ENCODE peak calls at places on chromosome 6, in four cellular contexts. O is psoas muscle, Z is uterus, C is Peyer's patch. U is an unnamed sample.

GRCh38 chr6:73631849-73632248 is 21.9 kb downstream of the SLC17A5 start:
- DNase-seq in C (no peak), Z (no peak), O (no peak), U (no peak)

GRCh38 chr6:20909621-20910020 is 375.4 kb downstream of the CDKAL1 start:
- DNase-seq in C (no peak), O (no peak), Z (no peak), U (no peak)

GRCh38 chr6:37347177-37348145 is 6.3 kb upstream of the RNF8 start:
- DNase-seq in Z (no peak), O (no peak), C (no peak), U (no peak)

GRCh38 chr6:123965894-123966293 is 162.2 kb downstream of the NKAIN2 start:
- DNase-seq in C (no peak), Z (no peak), O (no peak), U (no peak)

GRCh38 chr6:116695398-116695797 is 14.4 kb downstream of the KPNA5 start:
- DNase-seq in O (no peak), Z (no peak), C (no peak), U (no peak)

GRCh38 chr6:19822134-19822533 is 15.0 kb upstream of the ID4 start:
- DNase-seq in C (no peak), Z (no peak), O (no peak), U (no peak)

GRCh38 chr6:15399651-15400470 is 154.0 kb downstream of the JARID2 start:
- DNase-seq in Z (peak; percentile 76), C (no peak), O (peak; percentile 72), U (peak; percentile 78)

GRCh38 chr6:129517288-129517687 is 192.7 kb downstream of the ARHGAP18 start:
- DNase-seq in C (no peak), O (no peak), Z (no peak), U (no peak)

GRCh38 chr6:135145509-135145865 is 35.6 kb upstream of the MYB start:
- DNase-seq in C (no peak), O (no peak), Z (no peak), U (no peak)

GRCh38 chr6:156881687-156882629 is 104.8 kb downstream of the ARID1B start:
- DNase-seq in Z (no peak), C (no peak), O (no peak), U (no peak)

GRCh38 chr6:163249651-163250101 is 164.8 kb upstream of the QKI start:
- DNase-seq in O (no peak), Z (no peak), C (no peak), U (no peak)

GRCh38 chr6:150527100-150527499 is 72.6 kb upstream of the PLEKHG1 start:
- DNase-seq in Z (peak; percentile 45), C (no peak), O (no peak), U (no peak)

GRCh38 chr6:33747823-33748222 is 1.1 kb upstream of the IP6K3 start:
- DNase-seq in O (no peak), Z (no peak), C (no peak), U (no peak)

GRCh38 chr6:33744895-33745546 is 1.7 kb downstream of the IP6K3 start:
- DNase-seq in C (peak; percentile 68), O (no peak), Z (peak; percentile 40), U (no peak)

GRCh38 chr6:33746036-33746600 is 587 bp downstream of the IP6K3 start:
- DNase-seq in O (peak; percentile 86), C (no peak), Z (peak; percentile 70), U (peak; percentile 86)

GRCh38 chr6:33745558-33745957 is 1.1 kb downstream of the IP6K3 start:
- DNase-seq in Z (no peak), C (no peak), O (no peak), U (no peak)

DNA sequence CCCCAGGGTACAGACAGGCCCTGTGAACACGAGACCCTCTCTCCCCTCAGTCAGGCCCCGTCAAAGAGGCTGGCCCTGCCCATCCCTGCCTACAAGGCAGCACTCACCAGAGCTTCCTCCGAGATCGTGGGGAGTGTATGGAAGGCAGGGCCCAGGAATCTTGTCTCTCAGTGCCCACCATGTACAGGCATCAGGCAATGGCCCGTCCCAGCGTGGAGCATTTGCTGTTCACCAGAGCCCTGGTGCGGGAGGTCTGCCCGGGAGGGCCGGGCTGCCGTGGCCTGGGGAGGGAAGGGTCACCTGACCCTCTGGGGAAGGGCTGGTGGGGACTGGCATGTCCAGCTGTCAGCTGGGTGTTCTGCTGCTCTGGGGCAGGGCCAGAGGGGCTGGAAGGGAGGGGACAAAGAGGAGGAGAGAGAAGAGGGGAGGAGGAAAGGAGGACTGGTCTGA is at the start of gene IP6K3:
- DNase-seq in C (no peak), O (peak; percentile 85), Z (peak; percentile 47), U (peak; percentile 78)
- H3K4me3 ChIP-seq in C (peak within 1 kb of the TSS; percentile 12), O (peak within 1 kb of the TSS; percentile 72), Z (peak within 1 kb of the TSS; percentile 16), U (peak within 1 kb of the TSS; percentile 72)

DNA sequence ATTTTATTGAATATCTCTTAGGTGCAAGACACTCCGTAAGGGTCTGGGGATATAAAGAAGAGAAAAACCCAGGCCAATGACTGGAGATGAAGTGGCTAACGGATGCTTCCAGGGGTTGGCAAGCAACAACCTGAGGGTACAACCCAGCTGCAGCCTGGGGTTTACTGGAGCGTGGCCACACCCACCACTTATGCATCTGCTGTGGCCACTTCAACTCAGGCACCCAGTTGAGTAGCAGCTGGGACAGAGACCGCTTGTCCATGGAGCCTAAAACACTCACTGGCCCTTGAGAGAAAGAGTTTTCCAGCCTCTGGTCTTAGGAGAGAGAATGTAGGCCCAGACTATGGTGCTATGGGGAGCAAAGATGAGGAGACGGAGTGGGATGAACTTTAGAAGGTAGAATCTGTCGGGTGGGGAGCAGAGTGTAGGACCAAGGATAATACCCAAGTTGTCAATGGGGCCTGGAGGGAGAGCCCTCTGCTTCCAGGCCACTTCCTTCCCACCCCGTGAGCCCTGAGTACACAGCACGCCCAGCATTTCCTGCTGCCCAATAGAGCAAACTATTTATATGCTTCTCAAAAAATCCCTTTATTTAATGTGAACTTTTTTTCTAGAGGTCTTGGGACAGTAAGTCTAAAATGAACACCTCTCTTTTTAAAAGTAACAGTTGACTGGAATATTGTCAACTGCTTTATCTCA is 46.8 kb upstream of the PXDC1 start:
- DNase-seq in Z (no peak), C (no peak), O (no peak), U (no peak)
- H3K27ac ChIP-seq in Z (peak overlapping the region; percentile 23), C (no peak overlapping the region), O (no peak overlapping the region), U (peak overlapping the region; percentile 73)

GRCh38 chr6:97440590-97441176 is 157.7 kb upstream of the MMS22L start:
- DNase-seq in Z (no peak), O (no peak), C (no peak), U (no peak)
- TF ChIP-seq CTCF in Z (no peak), O (peak; percentile 15), C (no peak), U (peak; percentile 48)

DNA sequence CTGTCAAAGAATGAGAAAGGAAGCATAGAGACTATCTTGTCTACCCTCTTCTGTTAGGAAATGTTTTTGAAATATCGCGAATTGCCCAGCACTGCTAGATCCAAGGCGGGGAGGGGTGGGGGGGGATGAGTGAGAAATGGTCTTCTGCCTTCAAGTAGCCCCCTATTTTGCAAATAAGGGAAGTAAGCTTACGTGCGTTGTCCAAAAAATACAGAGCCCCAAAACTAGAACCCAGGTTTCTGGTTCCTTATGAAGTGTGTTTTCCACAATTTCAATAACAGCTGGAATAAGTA is 923 bp upstream of the ILRUN start:
- DNase-seq in C (no peak), Z (no peak), O (no peak), U (no peak)
- H3K4me3 ChIP-seq in C (peak overlapping the region; percentile 62), Z (peak overlapping the region; percentile 84), O (peak overlapping the region; percentile 99), U (peak overlapping the region; percentile 98)

GRCh38 chr6:3102875-3103274 is 15.6 kb upstream of the BPHL start:
- DNase-seq in Z (no peak), O (no peak), C (no peak), U (no peak)
- H3K27ac ChIP-seq in Z (no peak overlapping the region), O (no peak overlapping the region), C (no peak overlapping the region), U (no peak overlapping the region)

DNA sequence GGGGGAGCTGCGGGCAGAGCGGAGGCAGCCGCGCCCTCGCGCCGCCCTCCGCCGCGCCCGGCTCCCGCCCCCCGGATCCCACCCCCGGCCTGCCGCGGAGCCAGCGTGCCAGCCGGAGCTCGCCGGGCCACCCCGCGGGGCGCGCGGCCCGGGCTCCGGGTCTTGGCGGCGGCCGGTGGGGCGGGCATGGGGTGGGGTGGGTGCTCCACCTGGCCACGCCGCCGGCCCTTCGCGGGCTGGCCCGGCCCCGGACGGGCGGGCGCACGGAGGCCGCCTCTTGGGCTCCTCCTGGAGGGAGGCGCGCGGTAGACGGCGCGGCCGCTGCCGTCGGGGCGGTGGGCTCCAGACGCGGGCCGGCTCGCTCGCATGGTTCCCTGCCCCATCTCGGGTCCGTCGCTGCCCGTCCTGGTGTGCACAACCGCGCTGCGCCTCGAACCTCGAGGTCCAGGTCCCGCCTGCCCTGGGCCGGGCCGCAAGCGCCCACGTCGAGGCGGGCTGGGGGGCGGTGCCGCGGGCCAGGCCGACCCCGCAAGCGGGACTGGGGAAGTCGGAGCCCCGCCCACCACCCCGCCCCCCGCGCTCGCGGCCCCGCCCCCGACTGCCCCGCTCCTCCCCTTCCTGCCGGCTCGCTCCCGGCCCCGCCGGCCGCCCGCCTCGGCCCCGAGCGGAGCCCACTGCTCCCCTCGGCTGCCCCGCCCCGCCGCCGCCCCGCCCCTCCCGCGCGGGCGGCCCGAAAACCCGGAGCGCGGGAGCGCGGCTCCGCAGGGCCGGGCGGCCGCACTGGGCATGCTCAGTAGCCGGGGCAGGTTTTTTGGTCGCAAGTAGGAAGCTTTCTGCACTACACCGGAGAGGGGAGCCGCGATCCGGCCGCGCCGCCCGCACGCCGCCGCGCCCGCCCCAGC is at the start of gene CDYL:
- DNase-seq in Z (peak; percentile 89), C (peak; percentile 92), O (peak; percentile 91), U (peak; percentile 89)
- TF ChIP-seq CTCF in Z (peak; percentile 40), C (peak; percentile 50), O (peak; percentile 36), U (peak; percentile 48)

DNA sequence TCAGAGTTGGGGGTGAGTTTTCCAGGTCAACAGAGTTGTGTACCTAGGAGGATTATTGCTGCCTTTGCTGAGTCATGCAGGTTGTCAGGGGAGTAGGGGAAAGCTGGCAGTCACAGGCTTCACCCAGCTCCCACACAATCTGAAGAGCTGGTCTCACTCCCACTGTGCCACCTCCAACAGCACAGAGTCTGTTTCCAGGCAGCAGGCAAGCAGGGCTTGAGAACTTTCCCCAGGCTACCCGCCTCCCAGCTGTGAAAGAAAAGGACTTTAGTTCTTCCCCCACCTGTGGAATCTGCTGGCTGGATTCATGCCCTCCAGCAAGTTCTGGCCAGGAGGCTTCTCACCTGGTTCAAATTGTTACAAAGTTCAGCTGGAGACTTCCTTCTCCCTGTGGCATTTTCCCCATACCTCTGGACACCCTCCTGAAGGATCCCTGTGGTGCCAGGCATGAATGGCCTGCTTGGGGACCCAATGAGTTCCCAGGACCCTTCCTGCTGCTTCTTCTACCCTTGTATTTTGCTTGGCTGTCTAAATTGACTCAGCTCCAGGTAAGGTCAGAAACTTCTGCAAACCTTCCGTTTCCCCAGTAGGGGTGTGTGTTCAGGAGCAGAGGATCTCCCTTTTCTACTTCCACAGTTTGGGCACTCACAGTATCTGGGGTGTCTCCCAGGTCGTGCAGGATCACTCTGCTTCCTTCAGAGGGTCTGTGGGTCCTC is 378.1 kb upstream of the MAN1A1 start:
- DNase-seq in Z (no peak), O (no peak), C (no peak), U (no peak)
- H3K4me3 ChIP-seq in Z (no peak overlapping the region), O (no peak overlapping the region), C (no peak overlapping the region), U (no peak overlapping the region)